ENCODE peak calls at places on chromosomes 2 and 18, in six cellular contexts. One of them, this sample, is unnamed.

GRCh38 chr18:75489493-75490190 is 62.1 kb upstream of the SMIM21 start:
- DNase-seq in HepG2: peak
- DNase-seq in A549: peak
- DNase-seq in GM12878: no peak
- DNase-seq in HCT116: peak
- DNase-seq in K562: no peak
- DNase-seq in this sample: no peak

GRCh38 chr2:237652181-237652580 is 24.8 kb downstream of the LRRFIP1 start:
- DNase-seq in GM12878: no peak
- DNase-seq in A549: no peak
- DNase-seq in HepG2: no peak
- DNase-seq in HCT116: no peak
- DNase-seq in K562: no peak
- DNase-seq in this sample: no peak

GRCh38 chr2:171522057-171522803 is at the start of gene CYBRD1:
- DNase-seq in A549: peak
- DNase-seq in HepG2: no peak
- DNase-seq in K562: peak
- DNase-seq in HCT116: no peak
- DNase-seq in GM12878: no peak
- DNase-seq in this sample: peak

GRCh38 chr2:85188852-85189251 is 55.7 kb downstream of the TCF7L1 start:
- DNase-seq in HepG2: no peak
- DNase-seq in A549: no peak
- DNase-seq in K562: no peak
- DNase-seq in GM12878: no peak
- DNase-seq in HCT116: no peak
- DNase-seq in this sample: no peak

GRCh38 chr2:207233731-207234130 is 68.0 kb upstream of the KLF7 start:
- DNase-seq in K562: no peak
- DNase-seq in GM12878: no peak
- DNase-seq in A549: no peak
- DNase-seq in HCT116: no peak
- DNase-seq in HepG2: no peak
- DNase-seq in this sample: no peak

GRCh38 chr2:183244300-183244849 is 120.1 kb downstream of the NUP35 start:
- DNase-seq in GM12878: no peak
- DNase-seq in HCT116: no peak
- DNase-seq in HepG2: no peak
- DNase-seq in A549: no peak
- DNase-seq in K562: no peak
- DNase-seq in this sample: no peak

GRCh38 chr2:28558421-28558820 is 62.6 kb downstream of the PLB1 start:
- DNase-seq in HCT116: no peak
- DNase-seq in A549: no peak
- DNase-seq in K562: no peak
- DNase-seq in HepG2: no peak
- DNase-seq in GM12878: no peak
- DNase-seq in this sample: no peak

GRCh38 chr2:8436585-8436984 is 245.3 kb upstream of the ID2 start:
- DNase-seq in K562: no peak
- DNase-seq in HepG2: no peak
- DNase-seq in GM12878: no peak
- DNase-seq in HCT116: no peak
- DNase-seq in A549: no peak
- DNase-seq in this sample: no peak

GRCh38 chr2:161273038-161273760 is 35.0 kb upstream of the PSMD14 start:
- DNase-seq in GM12878: peak
- DNase-seq in K562: peak
- DNase-seq in HepG2: peak
- DNase-seq in HCT116: peak
- DNase-seq in A549: peak
- DNase-seq in this sample: peak

GRCh38 chr18:32548688-32549087 is 78.0 kb upstream of the GAREM1 start:
- DNase-seq in HepG2: no peak
- DNase-seq in A549: no peak
- DNase-seq in GM12878: no peak
- DNase-seq in K562: no peak
- DNase-seq in HCT116: no peak
- DNase-seq in this sample: no peak

GRCh38 chr2:88557290-88557689 is 70.0 kb downstream of the EIF2AK3 start:
- DNase-seq in K562: no peak
- DNase-seq in HepG2: no peak
- DNase-seq in A549: no peak
- DNase-seq in GM12878: no peak
- DNase-seq in HCT116: no peak
- DNase-seq in this sample: no peak

GRCh38 chr2:43839776-43840564 is 1.2 kb downstream of the ABCG8 start:
- DNase-seq in A549: no peak
- DNase-seq in GM12878: no peak
- DNase-seq in K562: peak
- DNase-seq in HCT116: no peak
- DNase-seq in HepG2: no peak
- DNase-seq in this sample: no peak

GRCh38 chr2:133247613-133248012 is 320.6 kb downstream of the NCKAP5 start:
- DNase-seq in HepG2: no peak
- DNase-seq in HCT116: no peak
- DNase-seq in K562: no peak
- DNase-seq in A549: no peak
- DNase-seq in GM12878: peak
- DNase-seq in this sample: no peak

GRCh38 chr18:21897811-21898210 is 157.2 kb downstream of the MIB1 start:
- DNase-seq in HCT116: peak
- DNase-seq in K562: peak
- DNase-seq in HepG2: peak
- DNase-seq in GM12878: no peak
- DNase-seq in A549: peak
- DNase-seq in this sample: peak

GRCh38 chr2:196836440-196836839 is 27.3 kb upstream of the C2orf66 start:
- DNase-seq in HCT116: no peak
- DNase-seq in GM12878: no peak
- DNase-seq in K562: no peak
- DNase-seq in HepG2: no peak
- DNase-seq in A549: no peak
- DNase-seq in this sample: no peak

GRCh38 chr2:189086710-189087109 is 92.9 kb downstream of the COL5A2 start:
- DNase-seq in A549: no peak
- DNase-seq in GM12878: no peak
- DNase-seq in HCT116: no peak
- DNase-seq in K562: no peak
- DNase-seq in HepG2: no peak
- DNase-seq in this sample: no peak

GRCh38 chr2:100427627-100428258 is 10.3 kb upstream of the CHST10 start:
- DNase-seq in A549: peak
- DNase-seq in HCT116: peak
- DNase-seq in HepG2: peak
- DNase-seq in K562: peak
- DNase-seq in GM12878: no peak
- DNase-seq in this sample: peak

GRCh38 chr2:134934150-134934549 is 15.5 kb downstream of the CCNT2 start:
- DNase-seq in A549: no peak
- DNase-seq in HepG2: no peak
- DNase-seq in K562: no peak
- DNase-seq in HCT116: no peak
- DNase-seq in GM12878: no peak
- DNase-seq in this sample: no peak

GRCh38 chr2:134932864-134933526 is 14.4 kb downstream of the CCNT2 start:
- DNase-seq in A549: peak
- DNase-seq in HCT116: no peak
- DNase-seq in HepG2: no peak
- DNase-seq in K562: no peak
- DNase-seq in GM12878: no peak
- DNase-seq in this sample: no peak

GRCh38 chr2:134936691-134937090 is 18.1 kb downstream of the CCNT2 start:
- DNase-seq in HepG2: no peak
- DNase-seq in A549: no peak
- DNase-seq in HCT116: no peak
- DNase-seq in K562: no peak
- DNase-seq in GM12878: no peak
- DNase-seq in this sample: no peak

GRCh38 chr2:134933732-134934131 is 15.1 kb downstream of the CCNT2 start:
- DNase-seq in HepG2: no peak
- DNase-seq in K562: no peak
- DNase-seq in HCT116: no peak
- DNase-seq in GM12878: no peak
- DNase-seq in A549: no peak
- DNase-seq in this sample: no peak

DNA sequence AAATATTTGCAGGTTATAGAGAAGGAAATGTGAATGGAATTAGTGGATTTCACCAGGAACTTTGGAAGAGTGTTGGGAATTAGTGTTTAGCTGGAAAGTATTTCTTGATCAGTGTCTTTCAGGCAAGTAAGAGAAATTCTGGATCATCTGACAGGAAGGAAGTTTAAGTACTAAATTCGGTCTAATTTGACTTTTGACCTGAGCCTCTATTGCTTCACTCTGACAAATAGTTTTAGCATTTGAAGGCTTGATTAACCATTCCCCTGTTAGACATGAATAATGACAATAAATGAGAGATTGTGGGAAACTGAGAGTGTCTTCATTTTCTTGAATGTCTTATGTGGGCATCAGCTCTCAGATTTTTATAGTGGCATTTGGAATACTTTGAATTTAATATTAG is 16.0 kb downstream of the CCNT2 start:
- DNase-seq in HepG2: no peak
- DNase-seq in A549: no peak
- DNase-seq in GM12878: no peak
- DNase-seq in HCT116: no peak
- DNase-seq in K562: no peak
- DNase-seq in this sample: no peak
- TF ChIP-seq RAD21 in HepG2: no peak
- TF ChIP-seq RAD21 in A549: no peak
- TF ChIP-seq RAD21 in GM12878: no peak
- TF ChIP-seq RAD21 in HCT116: no peak
- TF ChIP-seq RAD21 in K562: no peak
- TF ChIP-seq RAD21 in this sample: no peak

DNA sequence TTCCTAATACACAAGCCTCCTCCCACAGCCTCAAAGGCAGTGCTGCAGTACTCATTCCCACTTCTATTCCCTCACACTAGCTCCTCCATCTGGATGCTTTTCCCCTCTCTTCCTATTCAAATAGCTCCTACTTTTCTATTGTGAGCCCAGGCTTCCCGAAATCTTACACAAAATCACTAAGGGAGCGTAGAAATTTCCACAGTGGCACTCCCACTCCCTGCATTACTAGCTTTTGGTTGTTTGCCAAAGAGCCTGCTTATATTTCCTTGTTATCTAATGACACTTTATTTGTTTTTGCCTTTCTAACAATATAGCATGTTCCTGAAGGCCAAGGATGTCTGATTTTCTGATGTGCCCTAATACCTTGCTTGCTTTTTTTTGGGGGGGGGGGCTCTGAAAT is 10.9 kb downstream of the EPAS1 start:
- DNase-seq in K562: no peak
- DNase-seq in A549: no peak
- DNase-seq in HCT116: no peak
- DNase-seq in GM12878: no peak
- DNase-seq in HepG2: no peak
- DNase-seq in this sample: no peak
- TF ChIP-seq REST in K562: no peak
- TF ChIP-seq REST in A549: no peak
- TF ChIP-seq REST in HCT116: no peak
- TF ChIP-seq REST in GM12878: no peak
- TF ChIP-seq REST in HepG2: no peak
- TF ChIP-seq REST in this sample: no peak

DNA sequence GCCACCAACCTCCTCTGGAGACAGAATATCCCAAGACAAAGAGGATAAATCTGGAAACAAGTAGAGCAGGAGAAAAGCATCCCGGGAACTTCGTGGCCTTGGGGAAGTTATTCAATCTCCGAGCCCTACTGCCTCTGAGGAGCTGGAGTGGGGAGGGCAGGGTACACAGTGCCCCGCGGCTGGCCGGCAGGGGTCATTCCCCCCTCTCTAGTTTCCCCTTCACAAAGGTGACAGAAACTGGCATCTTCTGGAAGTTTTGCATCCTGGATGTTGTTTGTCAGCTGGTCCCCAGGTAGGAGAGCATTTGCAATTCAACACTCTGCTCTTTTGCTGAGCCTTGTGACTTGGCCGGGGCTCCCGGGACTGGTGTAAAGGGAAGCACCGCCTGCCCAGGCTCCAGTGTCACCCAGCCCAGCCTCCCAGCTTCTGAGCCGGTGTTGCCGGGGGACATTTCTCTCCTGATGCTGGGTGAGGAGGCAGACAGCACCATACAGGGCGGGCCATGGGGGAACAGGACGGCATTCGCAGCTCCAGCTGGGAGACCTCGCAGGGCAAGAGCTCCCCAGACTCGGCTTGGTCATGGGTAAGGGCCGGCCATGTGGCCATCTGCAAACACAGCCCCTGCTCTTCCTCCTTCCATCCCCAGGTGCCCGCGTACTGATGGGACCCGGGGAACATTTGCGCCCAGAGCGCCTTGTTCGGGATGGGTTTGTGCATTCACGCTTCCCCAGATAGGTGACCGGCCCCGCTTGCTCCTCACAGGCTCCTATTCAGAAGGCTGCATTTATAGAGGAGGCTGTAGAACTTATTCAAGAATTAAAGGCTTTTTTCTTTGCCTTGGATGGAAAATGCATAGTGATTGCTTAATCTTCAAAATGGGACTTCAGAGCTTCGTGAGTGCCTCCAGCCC is 7.4 kb upstream of the NTSR2 start:
- DNase-seq in K562: no peak
- DNase-seq in GM12878: no peak
- DNase-seq in HCT116: no peak
- DNase-seq in HepG2: no peak
- DNase-seq in A549: no peak
- DNase-seq in this sample: no peak
- TF ChIP-seq MAX in K562: no peak
- TF ChIP-seq MAX in GM12878: no peak
- TF ChIP-seq MAX in HCT116: no peak
- TF ChIP-seq MAX in HepG2: no peak
- TF ChIP-seq MAX in A549: no peak
- TF ChIP-seq MAX in this sample: no peak

GRCh38 chr2:205323929-205324328 is 358.4 kb upstream of the NRP2 start:
- DNase-seq in HepG2: no peak
- DNase-seq in A549: no peak
- DNase-seq in K562: no peak
- DNase-seq in GM12878: no peak
- DNase-seq in HCT116: no peak
- DNase-seq in this sample: no peak

GRCh38 chr2:205324355-205324754 is 357.9 kb upstream of the NRP2 start:
- DNase-seq in HepG2: no peak
- DNase-seq in GM12878: no peak
- DNase-seq in A549: no peak
- DNase-seq in K562: no peak
- DNase-seq in HCT116: no peak
- DNase-seq in this sample: no peak

DNA sequence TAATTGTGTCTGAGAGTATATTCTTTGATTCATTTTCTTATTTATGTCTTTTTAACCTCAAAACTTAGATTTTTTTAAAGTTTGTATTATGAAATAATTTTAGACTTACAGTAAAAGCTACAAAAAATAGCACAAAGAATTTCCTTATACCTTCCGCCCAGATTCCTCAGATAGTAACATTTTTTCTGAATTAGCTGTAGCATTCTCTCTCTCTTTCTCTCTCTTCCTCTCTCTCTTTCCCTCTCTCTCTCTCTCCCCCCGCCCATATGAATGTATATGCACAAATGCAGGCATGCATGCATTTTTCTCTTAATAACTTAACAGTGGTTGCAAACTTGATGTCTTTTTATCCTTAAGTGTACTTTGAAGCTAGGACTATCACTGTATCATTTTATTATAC is 361.1 kb upstream of the NRP2 start:
- DNase-seq in HCT116: no peak
- DNase-seq in A549: no peak
- DNase-seq in K562: no peak
- DNase-seq in HepG2: no peak
- DNase-seq in GM12878: no peak
- DNase-seq in this sample: no peak
- TF ChIP-seq RAD21 in HCT116: no peak
- TF ChIP-seq RAD21 in A549: no peak
- TF ChIP-seq RAD21 in K562: no peak
- TF ChIP-seq RAD21 in HepG2: no peak
- TF ChIP-seq RAD21 in GM12878: no peak
- TF ChIP-seq RAD21 in this sample: no peak

This sample was measured in SK-N-SH.